ENCODE peak calls at places on chromosomes 12 and 14, in six cellular contexts. One of them, this sample, is unnamed.

GRCh38 chr12:116916122-116916521 is 5.4 kb downstream of the FBXW8 start:
- DNase-seq in H1: no peak
- DNase-seq in K562: no peak
- DNase-seq in GM12878: no peak
- DNase-seq in HCT116: peak
- DNase-seq in HepG2: peak
- DNase-seq in this sample: no peak

GRCh38 chr12:123097521-123098084 is 53.3 kb downstream of the PITPNM2 start:
- DNase-seq in K562: no peak
- DNase-seq in HepG2: no peak
- DNase-seq in HCT116: no peak
- DNase-seq in H1: no peak
- DNase-seq in GM12878: no peak
- DNase-seq in this sample: no peak

GRCh38 chr12:128047266-128048060 is 219.5 kb upstream of the TMEM132C start:
- DNase-seq in HCT116: no peak
- DNase-seq in K562: no peak
- DNase-seq in GM12878: no peak
- DNase-seq in HepG2: no peak
- DNase-seq in H1: no peak
- DNase-seq in this sample: no peak

GRCh38 chr14:75457648-75458165 is 29.9 kb downstream of the JDP2 start:
- DNase-seq in HepG2: no peak
- DNase-seq in K562: no peak
- DNase-seq in H1: no peak
- DNase-seq in HCT116: no peak
- DNase-seq in GM12878: no peak
- DNase-seq in this sample: no peak

GRCh38 chr12:89980236-89980635 is 271.6 kb upstream of the ATP2B1 start:
- DNase-seq in HCT116: no peak
- DNase-seq in HepG2: no peak
- DNase-seq in K562: no peak
- DNase-seq in GM12878: no peak
- DNase-seq in H1: no peak
- DNase-seq in this sample: no peak

GRCh38 chr12:79715308-79715707 is 24.5 kb upstream of the PAWR start:
- DNase-seq in HCT116: no peak
- DNase-seq in HepG2: no peak
- DNase-seq in GM12878: no peak
- DNase-seq in K562: no peak
- DNase-seq in H1: no peak
- DNase-seq in this sample: no peak

GRCh38 chr14:73824116-73824515 is 27.5 kb upstream of the PTGR2 start:
- DNase-seq in GM12878: no peak
- DNase-seq in HCT116: no peak
- DNase-seq in HepG2: no peak
- DNase-seq in H1: no peak
- DNase-seq in K562: no peak
- DNase-seq in this sample: no peak

GRCh38 chr12:125467363-125467762 is 402.1 kb downstream of the AACS start:
- DNase-seq in GM12878: no peak
- DNase-seq in HepG2: no peak
- DNase-seq in K562: no peak
- DNase-seq in H1: no peak
- DNase-seq in HCT116: no peak
- DNase-seq in this sample: no peak

GRCh38 chr12:45725631-45726593 is 3.6 kb upstream of the ARID2 start:
- DNase-seq in HCT116: no peak
- DNase-seq in HepG2: peak
- DNase-seq in GM12878: no peak
- DNase-seq in K562: peak
- DNase-seq in H1: no peak
- DNase-seq in this sample: no peak

GRCh38 chr14:52937869-52938268 is 13.0 kb downstream of the FERMT2 start:
- DNase-seq in K562: no peak
- DNase-seq in H1: no peak
- DNase-seq in HCT116: no peak
- DNase-seq in GM12878: no peak
- DNase-seq in HepG2: no peak
- DNase-seq in this sample: no peak

GRCh38 chr14:104655128-104655848 is 34.1 kb upstream of the INF2 start:
- DNase-seq in K562: no peak
- DNase-seq in HCT116: no peak
- DNase-seq in H1: no peak
- DNase-seq in GM12878: no peak
- DNase-seq in HepG2: no peak
- DNase-seq in this sample: no peak

GRCh38 chr14:69013943-69014782 is 35.1 kb upstream of the ACTN1 start:
- DNase-seq in H1: no peak
- DNase-seq in HepG2: peak
- DNase-seq in GM12878: no peak
- DNase-seq in K562: no peak
- DNase-seq in HCT116: no peak
- DNase-seq in this sample: peak

GRCh38 chr12:54360717-54361456 is 3.4 kb downstream of the GPR84 start:
- DNase-seq in HepG2: peak
- DNase-seq in HCT116: peak
- DNase-seq in K562: peak
- DNase-seq in H1: peak
- DNase-seq in GM12878: no peak
- DNase-seq in this sample: peak

GRCh38 chr14:31201111-31201510 is 6.5 kb downstream of the HECTD1 start:
- DNase-seq in HCT116: no peak
- DNase-seq in K562: no peak
- DNase-seq in H1: no peak
- DNase-seq in GM12878: no peak
- DNase-seq in HepG2: no peak
- DNase-seq in this sample: no peak

GRCh38 chr14:26593377-26593776 is 4.5 kb downstream of the NOVA1 start:
- DNase-seq in K562: no peak
- DNase-seq in GM12878: no peak
- DNase-seq in H1: no peak
- DNase-seq in HepG2: no peak
- DNase-seq in HCT116: no peak
- DNase-seq in this sample: no peak

GRCh38 chr12:19694627-19695026 is 255.3 kb downstream of the AEBP2 start:
- DNase-seq in GM12878: no peak
- DNase-seq in H1: no peak
- DNase-seq in HCT116: no peak
- DNase-seq in HepG2: no peak
- DNase-seq in K562: no peak
- DNase-seq in this sample: no peak

GRCh38 chr12:68613209-68613904 is 2.7 kb downstream of the RAP1B start:
- DNase-seq in GM12878: no peak
- DNase-seq in K562: no peak
- DNase-seq in HCT116: no peak
- DNase-seq in H1: no peak
- DNase-seq in HepG2: no peak
- DNase-seq in this sample: no peak

GRCh38 chr12:47102845-47103666 is 23.3 kb upstream of the AMIGO2 start:
- DNase-seq in HepG2: no peak
- DNase-seq in H1: no peak
- DNase-seq in HCT116: no peak
- DNase-seq in GM12878: no peak
- DNase-seq in K562: no peak
- DNase-seq in this sample: no peak

GRCh38 chr12:86137936-86138335 is 118.3 kb downstream of the MGAT4C start:
- DNase-seq in H1: no peak
- DNase-seq in HCT116: peak
- DNase-seq in HepG2: no peak
- DNase-seq in GM12878: no peak
- DNase-seq in K562: no peak
- DNase-seq in this sample: no peak

GRCh38 chr12:41190360-41190759 is 2.2 kb downstream of the PDZRN4 start:
- DNase-seq in HCT116: no peak
- DNase-seq in K562: peak
- DNase-seq in H1: no peak
- DNase-seq in HepG2: peak
- DNase-seq in GM12878: no peak
- DNase-seq in this sample: no peak

GRCh38 chr14:31560759-31561154 is 447 bp upstream of the NUBPL start:
- DNase-seq in H1: no peak
- DNase-seq in HCT116: peak
- DNase-seq in HepG2: peak
- DNase-seq in K562: peak
- DNase-seq in GM12878: no peak
- DNase-seq in this sample: no peak

GRCh38 chr14:58772814-58773620 is 135.3 kb downstream of the DACT1 start:
- DNase-seq in H1: no peak
- DNase-seq in HepG2: no peak
- DNase-seq in HCT116: peak
- DNase-seq in GM12878: no peak
- DNase-seq in K562: no peak
- DNase-seq in this sample: no peak
- TF ChIP-seq ATF3 in H1: no peak
- TF ChIP-seq ATF3 in HepG2: no peak
- TF ChIP-seq ATF3 in HCT116: no peak
- TF ChIP-seq ATF3 in GM12878: no peak
- TF ChIP-seq ATF3 in K562: no peak
- TF ChIP-seq ATF3 in this sample: no peak

GRCh38 chr12:64679487-64679983 is 69.2 kb downstream of the RASSF3 start:
- DNase-seq in K562: peak
- DNase-seq in HCT116: peak
- DNase-seq in H1: no peak
- DNase-seq in GM12878: no peak
- DNase-seq in HepG2: no peak
- DNase-seq in this sample: no peak
- TF ChIP-seq ATF3 in K562: peak
- TF ChIP-seq ATF3 in HCT116: no peak
- TF ChIP-seq ATF3 in H1: no peak
- TF ChIP-seq ATF3 in GM12878: no peak
- TF ChIP-seq ATF3 in HepG2: no peak
- TF ChIP-seq ATF3 in this sample: no peak

GRCh38 chr12:106194351-106194750 is 53.5 kb downstream of the CKAP4 start:
- DNase-seq in HCT116: no peak
- DNase-seq in HepG2: no peak
- DNase-seq in H1: no peak
- DNase-seq in K562: no peak
- DNase-seq in GM12878: no peak
- DNase-seq in this sample: no peak

GRCh38 chr12:106193404-106194215 is 54.2 kb downstream of the CKAP4 start:
- DNase-seq in K562: no peak
- DNase-seq in H1: no peak
- DNase-seq in GM12878: no peak
- DNase-seq in HepG2: no peak
- DNase-seq in HCT116: no peak
- DNase-seq in this sample: no peak

GRCh38 chr12:106192659-106193403 is 54.1 kb upstream of the NUAK1 start:
- DNase-seq in H1: no peak
- DNase-seq in K562: peak
- DNase-seq in HCT116: no peak
- DNase-seq in HepG2: no peak
- DNase-seq in GM12878: no peak
- DNase-seq in this sample: no peak

GRCh38 chr12:106195638-106196037 is 52.2 kb downstream of the CKAP4 start:
- DNase-seq in HCT116: no peak
- DNase-seq in H1: no peak
- DNase-seq in K562: no peak
- DNase-seq in GM12878: no peak
- DNase-seq in HepG2: peak
- DNase-seq in this sample: no peak

GRCh38 chr12:106197906-106198623 is 49.8 kb downstream of the CKAP4 start:
- DNase-seq in H1: no peak
- DNase-seq in HCT116: peak
- DNase-seq in HepG2: no peak
- DNase-seq in GM12878: no peak
- DNase-seq in K562: no peak
- DNase-seq in this sample: no peak
- TF ChIP-seq ATF3 in H1: no peak
- TF ChIP-seq ATF3 in HCT116: no peak
- TF ChIP-seq ATF3 in HepG2: no peak
- TF ChIP-seq ATF3 in GM12878: no peak
- TF ChIP-seq ATF3 in K562: no peak
- TF ChIP-seq ATF3 in this sample: no peak

GRCh38 chr14:81728447-81728846 is 194.8 kb upstream of the SEL1L start:
- DNase-seq in GM12878: no peak
- DNase-seq in H1: no peak
- DNase-seq in K562: no peak
- DNase-seq in HCT116: no peak
- DNase-seq in HepG2: no peak
- DNase-seq in this sample: no peak
- TF ChIP-seq ATF3 in GM12878: no peak
- TF ChIP-seq ATF3 in H1: no peak
- TF ChIP-seq ATF3 in K562: no peak
- TF ChIP-seq ATF3 in HCT116: no peak
- TF ChIP-seq ATF3 in HepG2: no peak
- TF ChIP-seq ATF3 in this sample: no peak

GRCh38 chr12:108696996-108697290 is 34.4 kb downstream of the CORO1C start:
- DNase-seq in K562: no peak
- DNase-seq in HepG2: no peak
- DNase-seq in HCT116: no peak
- DNase-seq in H1: no peak
- DNase-seq in GM12878: no peak
- DNase-seq in this sample: no peak

GRCh38 chr12:108699955-108700563 is 31.3 kb downstream of the CORO1C start:
- DNase-seq in HCT116: no peak
- DNase-seq in H1: no peak
- DNase-seq in K562: peak
- DNase-seq in HepG2: no peak
- DNase-seq in GM12878: no peak
- DNase-seq in this sample: no peak

GRCh38 chr12:108700833-108701450 is 30.4 kb downstream of the CORO1C start:
- DNase-seq in HCT116: no peak
- DNase-seq in GM12878: no peak
- DNase-seq in HepG2: no peak
- DNase-seq in K562: no peak
- DNase-seq in H1: no peak
- DNase-seq in this sample: no peak

GRCh38 chr12:108696111-108696995 is 35.0 kb downstream of the CORO1C start:
- DNase-seq in GM12878: no peak
- DNase-seq in H1: no peak
- DNase-seq in HCT116: no peak
- DNase-seq in K562: peak
- DNase-seq in HepG2: no peak
- DNase-seq in this sample: no peak

DNA sequence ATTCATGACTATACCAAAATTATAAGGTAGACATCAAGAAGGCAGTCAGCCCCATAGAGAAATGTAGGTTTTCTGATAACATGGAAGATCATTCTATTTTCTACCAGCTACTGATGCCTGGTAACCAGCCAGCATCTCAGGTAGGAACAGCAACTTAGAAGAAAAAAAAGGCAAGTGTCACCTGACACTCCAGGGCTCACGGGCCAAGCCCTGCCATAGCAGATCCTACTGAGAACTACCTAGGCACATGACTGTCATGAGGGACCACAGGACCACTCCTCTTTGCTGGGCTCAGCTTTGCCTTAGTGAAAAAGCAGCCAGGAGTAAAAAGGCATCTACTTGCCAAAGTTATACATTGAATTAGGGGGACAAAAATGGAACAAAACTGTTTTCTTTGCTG is 33.4 kb downstream of the CORO1C start:
- DNase-seq in GM12878: no peak
- DNase-seq in HepG2: no peak
- DNase-seq in HCT116: no peak
- DNase-seq in H1: no peak
- DNase-seq in K562: no peak
- DNase-seq in this sample: no peak
- TF ChIP-seq ATF3 in GM12878: no peak
- TF ChIP-seq ATF3 in HepG2: no peak
- TF ChIP-seq ATF3 in HCT116: no peak
- TF ChIP-seq ATF3 in H1: no peak
- TF ChIP-seq ATF3 in K562: no peak
- TF ChIP-seq ATF3 in this sample: no peak

GRCh38 chr12:32134144-32134888 is 27.7 kb downstream of the BICD1 start:
- DNase-seq in HCT116: no peak
- DNase-seq in HepG2: no peak
- DNase-seq in GM12878: peak
- DNase-seq in K562: no peak
- DNase-seq in H1: no peak
- DNase-seq in this sample: no peak
- TF ChIP-seq ATF3 in HCT116: no peak
- TF ChIP-seq ATF3 in HepG2: no peak
- TF ChIP-seq ATF3 in GM12878: no peak
- TF ChIP-seq ATF3 in K562: no peak
- TF ChIP-seq ATF3 in H1: no peak
- TF ChIP-seq ATF3 in this sample: no peak